ENCODE peak calls at places on chromosome 15, in four cellular contexts. One of them, this sample, is unnamed.

GRCh38 chr15:92877000-92877399 is 23.1 kb upstream of the CHD2 start:
- DNase-seq in cardiac muscle cell: no peak
- DNase-seq in IMR-90: no peak
- DNase-seq in WERI-Rb-1: peak; percentile 55
- DNase-seq in this sample: no peak

GRCh38 chr15:42131006-42131405 is 25.4 kb downstream of the PLA2G4F start:
- DNase-seq in IMR-90: no peak
- DNase-seq in WERI-Rb-1: no peak
- DNase-seq in cardiac muscle cell: no peak
- DNase-seq in this sample: peak; percentile 6

GRCh38 chr15:90561344-90562244 is 31.9 kb downstream of the CRTC3 start:
- DNase-seq in IMR-90: peak; percentile 81
- DNase-seq in WERI-Rb-1: peak; percentile 40
- DNase-seq in cardiac muscle cell: no peak
- DNase-seq in this sample: peak; percentile 38

GRCh38 chr15:71294636-71295241 is 179.5 kb downstream of the THSD4 start:
- DNase-seq in cardiac muscle cell: no peak
- DNase-seq in IMR-90: peak; percentile 91
- DNase-seq in WERI-Rb-1: peak; percentile 52
- DNase-seq in this sample: no peak

GRCh38 chr15:57312006-57312322 is 64.3 kb upstream of the CGNL1 start:
- DNase-seq in cardiac muscle cell: no peak
- DNase-seq in WERI-Rb-1: no peak
- DNase-seq in IMR-90: no peak
- DNase-seq in this sample: no peak

GRCh38 chr15:85960381-85960780 is 119.3 kb upstream of the AGBL1 start:
- DNase-seq in WERI-Rb-1: no peak
- DNase-seq in cardiac muscle cell: no peak
- DNase-seq in IMR-90: no peak
- DNase-seq in this sample: no peak

GRCh38 chr15:32818758-32819405 is 101.1 kb downstream of the GREM1 start:
- DNase-seq in IMR-90: peak; percentile 86
- DNase-seq in WERI-Rb-1: peak; percentile 90
- DNase-seq in cardiac muscle cell: no peak
- DNase-seq in this sample: no peak

GRCh38 chr15:57183041-57183440 is 193.3 kb upstream of the CGNL1 start:
- DNase-seq in WERI-Rb-1: no peak
- DNase-seq in cardiac muscle cell: no peak
- DNase-seq in IMR-90: peak; percentile 84
- DNase-seq in this sample: no peak

GRCh38 chr15:85642693-85643058 is 152.0 kb downstream of the KLHL25 start:
- DNase-seq in IMR-90: peak; percentile 55
- DNase-seq in cardiac muscle cell: peak; percentile 15
- DNase-seq in WERI-Rb-1: no peak
- DNase-seq in this sample: peak; percentile 70

GRCh38 chr15:73908030-73908821 is 18.0 kb upstream of the LOXL1 start:
- DNase-seq in WERI-Rb-1: peak; percentile 87
- DNase-seq in IMR-90: peak; percentile 64
- DNase-seq in cardiac muscle cell: peak; percentile 86
- DNase-seq in this sample: peak; percentile 68

GRCh38 chr15:85458764-85459163 is 78.4 kb downstream of the AKAP13 start:
- DNase-seq in cardiac muscle cell: no peak
- DNase-seq in IMR-90: no peak
- DNase-seq in WERI-Rb-1: no peak
- DNase-seq in this sample: no peak

GRCh38 chr15:40075298-40076044 is 33.2 kb downstream of the BMF start:
- DNase-seq in IMR-90: no peak
- DNase-seq in cardiac muscle cell: no peak
- DNase-seq in WERI-Rb-1: no peak
- DNase-seq in this sample: no peak

GRCh38 chr15:64909546-64909945 is 2.2 kb upstream of the ANKDD1A start:
- DNase-seq in WERI-Rb-1: no peak
- DNase-seq in IMR-90: no peak
- DNase-seq in cardiac muscle cell: no peak
- DNase-seq in this sample: no peak

GRCh38 chr15:74406992-74407705 is 26.6 kb downstream of the SEMA7A start:
- DNase-seq in cardiac muscle cell: no peak
- DNase-seq in IMR-90: peak; percentile 93
- DNase-seq in WERI-Rb-1: no peak
- DNase-seq in this sample: no peak

GRCh38 chr15:101380146-101380545 is 85.1 kb upstream of the SNRPA1 start:
- DNase-seq in cardiac muscle cell: no peak
- DNase-seq in IMR-90: no peak
- DNase-seq in WERI-Rb-1: no peak
- DNase-seq in this sample: no peak

GRCh38 chr15:74265046-74265639 is 29.0 kb downstream of the CCDC33 start:
- DNase-seq in cardiac muscle cell: peak; percentile 93
- DNase-seq in IMR-90: peak; percentile 18
- DNase-seq in WERI-Rb-1: no peak
- DNase-seq in this sample: no peak

GRCh38 chr15:90001683-90002427 is 731 bp downstream of the ZNF710 start:
- DNase-seq in WERI-Rb-1: peak; percentile 38
- DNase-seq in cardiac muscle cell: peak; percentile 66
- DNase-seq in IMR-90: peak; percentile 58
- DNase-seq in this sample: no peak

DNA sequence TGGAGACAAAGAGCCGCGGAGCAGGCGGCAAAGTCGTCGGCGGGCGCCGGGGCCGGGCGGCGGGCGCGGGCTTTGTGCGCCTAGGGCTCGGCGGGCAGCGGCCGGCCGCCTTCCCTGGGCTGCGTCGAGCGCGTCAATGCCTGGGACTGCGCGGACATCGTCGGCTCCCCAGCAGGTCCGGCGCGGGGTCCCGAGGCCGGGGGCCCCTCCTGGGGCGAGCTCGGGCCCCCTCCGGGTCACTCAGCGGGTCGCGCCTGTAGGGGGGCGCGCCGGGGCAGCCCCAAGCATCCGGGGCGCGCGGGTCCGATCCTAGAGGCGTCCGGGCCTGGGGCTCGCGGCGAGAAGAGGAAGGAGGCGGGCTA is 761 bp downstream of the TLE3 start:
- DNase-seq in cardiac muscle cell: peak; percentile 59
- DNase-seq in WERI-Rb-1: no peak
- DNase-seq in IMR-90: no peak
- DNase-seq in this sample: no peak
- H3K4me3 ChIP-seq in cardiac muscle cell: peak overlapping the region; percentile 65
- H3K4me3 ChIP-seq in WERI-Rb-1: peak overlapping the region; percentile 89
- H3K4me3 ChIP-seq in IMR-90: peak overlapping the region; percentile 94
- H3K4me3 ChIP-seq in this sample: peak overlapping the region; percentile 82

GRCh38 chr15:77327844-77328529 is 91.9 kb downstream of the PEAK1 start:
- DNase-seq in IMR-90: no peak
- DNase-seq in WERI-Rb-1: no peak
- DNase-seq in cardiac muscle cell: no peak
- DNase-seq in this sample: no peak
- TF ChIP-seq CTCF in IMR-90: no peak
- TF ChIP-seq CTCF in WERI-Rb-1: no peak
- TF ChIP-seq CTCF in cardiac muscle cell: no peak
- TF ChIP-seq CTCF in this sample: no peak

DNA sequence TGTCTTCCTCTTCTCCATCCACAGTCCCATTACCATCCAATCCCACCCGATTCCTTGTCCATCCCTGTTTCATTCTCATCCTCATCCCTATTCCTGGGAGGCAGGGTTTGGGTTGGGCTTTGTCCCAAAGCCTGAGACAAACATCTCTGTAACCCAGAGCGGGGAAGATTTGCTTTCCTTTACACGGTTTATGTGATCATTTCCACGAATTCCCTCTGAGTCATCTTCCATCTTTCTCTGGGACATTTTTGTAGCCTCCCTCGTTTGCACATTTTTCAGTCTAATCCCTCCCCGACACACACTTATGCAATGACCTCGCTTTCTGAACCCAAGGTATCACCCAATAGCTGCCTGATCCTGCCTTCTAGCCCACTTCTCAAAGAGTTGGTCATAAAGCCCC is 22.8 kb downstream of the DUOX2 start:
- DNase-seq in WERI-Rb-1: no peak
- DNase-seq in cardiac muscle cell: no peak
- DNase-seq in IMR-90: peak; percentile 66
- DNase-seq in this sample: no peak
- H3K4me3 ChIP-seq in WERI-Rb-1: no peak overlapping the region
- H3K4me3 ChIP-seq in cardiac muscle cell: no peak overlapping the region
- H3K4me3 ChIP-seq in IMR-90: no peak overlapping the region
- H3K4me3 ChIP-seq in this sample: no peak overlapping the region

DNA sequence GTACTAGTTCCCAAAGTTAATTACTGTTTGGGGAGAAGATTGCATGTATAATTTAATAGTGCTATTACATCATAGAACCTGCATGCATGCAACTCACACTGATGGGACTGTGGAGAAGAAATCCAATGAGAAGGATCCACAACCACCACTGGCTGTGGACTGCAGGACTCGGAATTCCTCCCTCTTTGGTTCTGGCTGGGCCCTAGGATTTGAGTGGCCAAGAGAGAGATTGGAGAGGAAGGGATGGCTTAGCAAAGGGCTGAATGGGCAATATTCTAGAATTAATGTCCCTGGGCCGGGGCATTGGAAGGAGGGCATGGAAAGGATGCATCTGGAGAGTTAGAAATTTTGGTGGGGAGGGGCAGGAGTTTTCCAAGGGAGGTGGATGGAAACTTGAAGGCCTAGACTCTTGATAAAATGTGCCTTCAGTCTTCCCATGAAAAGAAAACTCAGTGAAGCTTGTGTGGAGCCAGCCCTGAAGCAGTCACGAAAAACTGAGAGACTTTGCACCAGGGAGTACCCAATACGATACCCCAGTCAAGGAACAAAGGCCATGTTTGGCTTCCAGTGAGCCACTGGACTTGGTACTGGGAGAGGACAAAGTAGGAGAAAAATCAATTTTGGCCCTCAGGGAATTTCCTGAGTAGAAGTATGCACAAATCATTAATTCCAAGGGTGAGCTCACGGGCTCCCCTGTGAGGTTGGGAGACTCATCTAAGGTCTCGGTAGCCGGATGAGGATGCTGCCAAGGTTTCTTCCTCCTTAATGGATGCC is 31.4 kb upstream of the TPM1 start:
- DNase-seq in cardiac muscle cell: no peak
- DNase-seq in WERI-Rb-1: no peak
- DNase-seq in IMR-90: no peak
- DNase-seq in this sample: no peak
- TF ChIP-seq CTCF in cardiac muscle cell: no peak
- TF ChIP-seq CTCF in WERI-Rb-1: no peak
- TF ChIP-seq CTCF in IMR-90: no peak
- TF ChIP-seq CTCF in this sample: no peak

GRCh38 chr15:69160976-69161877 is 792 bp downstream of the GLCE start:
- DNase-seq in cardiac muscle cell: peak; percentile 67
- DNase-seq in WERI-Rb-1: peak; percentile 61
- DNase-seq in IMR-90: peak; percentile 16
- DNase-seq in this sample: no peak

GRCh38 chr15:69160141-69160975 is at the start of gene GLCE:
- DNase-seq in cardiac muscle cell: peak; percentile 97
- DNase-seq in WERI-Rb-1: peak; percentile 97
- DNase-seq in IMR-90: peak; percentile 95
- DNase-seq in this sample: peak; percentile 98

GRCh38 chr15:69163124-69163669 is 2.8 kb downstream of the GLCE start:
- DNase-seq in WERI-Rb-1: no peak
- DNase-seq in IMR-90: no peak
- DNase-seq in cardiac muscle cell: no peak
- DNase-seq in this sample: no peak

GRCh38 chr15:69159805-69160140 is 662 bp upstream of the GLCE start:
- DNase-seq in cardiac muscle cell: no peak
- DNase-seq in WERI-Rb-1: no peak
- DNase-seq in IMR-90: no peak
- DNase-seq in this sample: no peak

GRCh38 chr15:69161878-69162213 is 1.4 kb downstream of the GLCE start:
- DNase-seq in IMR-90: peak; percentile 4
- DNase-seq in cardiac muscle cell: no peak
- DNase-seq in WERI-Rb-1: no peak
- DNase-seq in this sample: no peak
- H3K4me3 ChIP-seq in IMR-90: peak overlapping the region; percentile 84
- H3K4me3 ChIP-seq in cardiac muscle cell: peak overlapping the region; percentile 82
- H3K4me3 ChIP-seq in WERI-Rb-1: peak overlapping the region; percentile 90
- H3K4me3 ChIP-seq in this sample: peak overlapping the region; percentile 98

DNA sequence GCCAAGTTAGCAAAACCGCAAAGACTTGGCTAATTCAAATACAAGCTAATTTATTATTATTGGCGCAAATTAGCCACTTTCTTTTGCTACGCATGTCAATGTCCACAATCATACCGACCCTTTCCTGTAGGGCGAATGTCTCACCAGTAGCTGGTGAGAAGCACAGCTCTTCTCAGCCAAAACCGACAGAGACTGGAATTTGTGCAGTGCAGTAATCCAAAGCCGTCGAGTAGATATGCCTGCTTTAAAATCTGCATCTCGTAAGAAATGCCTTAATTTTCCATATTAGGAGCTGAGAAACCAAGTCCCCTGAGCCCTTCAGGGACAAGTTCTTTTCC is 614 bp upstream of the MINDY2 start:
- DNase-seq in IMR-90: peak; percentile 84
- DNase-seq in cardiac muscle cell: no peak
- DNase-seq in WERI-Rb-1: no peak
- DNase-seq in this sample: no peak
- TF ChIP-seq CTCF in IMR-90: no peak
- TF ChIP-seq CTCF in cardiac muscle cell: no peak
- TF ChIP-seq CTCF in WERI-Rb-1: no peak
- TF ChIP-seq CTCF in this sample: no peak

DNA sequence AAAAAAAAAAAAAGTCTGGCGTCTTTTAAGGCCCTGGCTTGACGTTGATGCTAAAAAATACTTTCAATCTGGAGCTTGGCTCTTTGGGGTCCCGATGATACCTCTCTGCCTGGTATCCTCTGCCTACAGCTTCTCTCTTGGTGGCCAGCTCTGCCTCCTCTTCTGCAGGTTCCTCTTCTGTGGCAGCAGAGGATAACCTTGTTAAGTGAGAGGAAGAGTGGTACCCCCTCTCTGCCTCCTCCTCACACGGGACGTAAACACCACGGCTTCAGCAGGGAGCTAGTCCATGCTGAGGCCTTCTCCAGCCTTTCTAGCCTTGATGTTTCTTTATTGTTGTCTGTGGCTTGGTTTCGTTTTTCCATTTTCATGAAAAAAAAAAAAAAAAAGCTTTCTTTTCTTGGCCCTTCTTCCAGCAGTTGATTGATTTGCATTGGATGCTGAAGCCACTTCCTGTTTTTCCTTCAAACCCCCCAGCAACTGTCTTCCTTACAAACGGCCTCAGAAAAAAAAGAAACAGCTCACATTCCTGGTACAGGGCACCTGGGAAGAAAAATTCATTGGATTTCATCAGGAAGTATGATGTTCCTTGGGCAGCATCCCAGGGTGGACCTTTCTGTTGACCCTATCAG is 59.7 kb downstream of the RORA start:
- DNase-seq in WERI-Rb-1: no peak
- DNase-seq in cardiac muscle cell: no peak
- DNase-seq in IMR-90: no peak
- DNase-seq in this sample: no peak
- H3K4me3 ChIP-seq in WERI-Rb-1: no peak overlapping the region
- H3K4me3 ChIP-seq in cardiac muscle cell: no peak overlapping the region
- H3K4me3 ChIP-seq in IMR-90: no peak overlapping the region
- H3K4me3 ChIP-seq in this sample: no peak overlapping the region